ENCODE peak calls at places on chromosomes 4 and X, in ten cellular contexts. One of them, this sample, is unnamed.

GRCh38 chrX:130974323-130974722 is 71.3 kb upstream of the ENOX2 start:
- DNase-seq in epithelial cell of esophagus: peak
- DNase-seq in endothelial cell: no peak
- DNase-seq in endothelial cell of umbilical vein: no peak
- DNase-seq in WTC11: no peak
- DNase-seq in GM13977: no peak
- DNase-seq in AG09309: no peak
- DNase-seq in astrocyte of the cerebellum: peak
- DNase-seq in fibroblast of pulmonary artery: no peak
- DNase-seq in mesothelial cell of epicardium: no peak
- DNase-seq in this sample: no peak

GRCh38 chr4:15702941-15703403 is at the start of gene BST1:
- DNase-seq in AG09309: no peak
- DNase-seq in endothelial cell: peak
- DNase-seq in endothelial cell of umbilical vein: peak
- DNase-seq in astrocyte of the cerebellum: no peak
- DNase-seq in GM13977: peak
- DNase-seq in fibroblast of pulmonary artery: peak
- DNase-seq in WTC11: peak
- DNase-seq in mesothelial cell of epicardium: no peak
- DNase-seq in epithelial cell of esophagus: peak
- DNase-seq in this sample: no peak

GRCh38 chr4:77473509-77473908 is 132.1 kb upstream of the CXCL13 start:
- DNase-seq in WTC11: peak
- DNase-seq in endothelial cell: peak
- DNase-seq in endothelial cell of umbilical vein: peak
- DNase-seq in epithelial cell of esophagus: peak
- DNase-seq in AG09309: no peak
- DNase-seq in astrocyte of the cerebellum: no peak
- DNase-seq in mesothelial cell of epicardium: no peak
- DNase-seq in fibroblast of pulmonary artery: peak
- DNase-seq in GM13977: peak
- DNase-seq in this sample: peak

GRCh38 chr4:153577053-153577452 is 107.0 kb upstream of the TLR2 start:
- DNase-seq in epithelial cell of esophagus: no peak
- DNase-seq in astrocyte of the cerebellum: no peak
- DNase-seq in GM13977: no peak
- DNase-seq in fibroblast of pulmonary artery: no peak
- DNase-seq in WTC11: no peak
- DNase-seq in endothelial cell of umbilical vein: no peak
- DNase-seq in endothelial cell: no peak
- DNase-seq in AG09309: no peak
- DNase-seq in mesothelial cell of epicardium: no peak
- DNase-seq in this sample: no peak

GRCh38 chr4:110815950-110816349 is 193.1 kb upstream of the PITX2 start:
- DNase-seq in epithelial cell of esophagus: no peak
- DNase-seq in endothelial cell of umbilical vein: no peak
- DNase-seq in astrocyte of the cerebellum: no peak
- DNase-seq in AG09309: no peak
- DNase-seq in fibroblast of pulmonary artery: no peak
- DNase-seq in endothelial cell: no peak
- DNase-seq in GM13977: no peak
- DNase-seq in WTC11: no peak
- DNase-seq in mesothelial cell of epicardium: no peak
- DNase-seq in this sample: no peak

GRCh38 chr4:123600426-123600825 is 203.8 kb downstream of the SPRY1 start:
- DNase-seq in epithelial cell of esophagus: no peak
- DNase-seq in astrocyte of the cerebellum: no peak
- DNase-seq in AG09309: no peak
- DNase-seq in endothelial cell of umbilical vein: no peak
- DNase-seq in WTC11: no peak
- DNase-seq in endothelial cell: no peak
- DNase-seq in mesothelial cell of epicardium: no peak
- DNase-seq in fibroblast of pulmonary artery: peak
- DNase-seq in GM13977: no peak
- DNase-seq in this sample: no peak

GRCh38 chr4:1080961-1081688 is 32.2 kb downstream of the RNF212 start:
- DNase-seq in endothelial cell of umbilical vein: no peak
- DNase-seq in astrocyte of the cerebellum: no peak
- DNase-seq in endothelial cell: no peak
- DNase-seq in epithelial cell of esophagus: peak
- DNase-seq in mesothelial cell of epicardium: no peak
- DNase-seq in WTC11: no peak
- DNase-seq in AG09309: no peak
- DNase-seq in fibroblast of pulmonary artery: peak
- DNase-seq in GM13977: no peak
- DNase-seq in this sample: peak

GRCh38 chr4:53917719-53918118 is 146.7 kb downstream of the CHIC2 start:
- DNase-seq in mesothelial cell of epicardium: no peak
- DNase-seq in endothelial cell of umbilical vein: peak
- DNase-seq in endothelial cell: no peak
- DNase-seq in AG09309: no peak
- DNase-seq in GM13977: no peak
- DNase-seq in fibroblast of pulmonary artery: no peak
- DNase-seq in epithelial cell of esophagus: peak
- DNase-seq in WTC11: no peak
- DNase-seq in astrocyte of the cerebellum: no peak
- DNase-seq in this sample: peak

GRCh38 chr4:73850261-73850970 is 2.7 kb upstream of the PF4V1 start:
- DNase-seq in endothelial cell of umbilical vein: no peak
- DNase-seq in astrocyte of the cerebellum: no peak
- DNase-seq in GM13977: no peak
- DNase-seq in endothelial cell: no peak
- DNase-seq in WTC11: no peak
- DNase-seq in epithelial cell of esophagus: peak
- DNase-seq in AG09309: no peak
- DNase-seq in fibroblast of pulmonary artery: no peak
- DNase-seq in mesothelial cell of epicardium: no peak
- DNase-seq in this sample: no peak

GRCh38 chrX:137916090-137916746 is 350.3 kb downstream of the ZIC3 start:
- DNase-seq in WTC11: peak
- DNase-seq in endothelial cell of umbilical vein: no peak
- DNase-seq in GM13977: no peak
- DNase-seq in mesothelial cell of epicardium: no peak
- DNase-seq in AG09309: no peak
- DNase-seq in fibroblast of pulmonary artery: no peak
- DNase-seq in astrocyte of the cerebellum: no peak
- DNase-seq in endothelial cell: no peak
- DNase-seq in epithelial cell of esophagus: no peak
- DNase-seq in this sample: peak

GRCh38 chr4:61374612-61374920 is 174.4 kb downstream of the ADGRL3 start:
- DNase-seq in epithelial cell of esophagus: no peak
- DNase-seq in fibroblast of pulmonary artery: peak
- DNase-seq in mesothelial cell of epicardium: no peak
- DNase-seq in endothelial cell of umbilical vein: no peak
- DNase-seq in AG09309: no peak
- DNase-seq in GM13977: no peak
- DNase-seq in endothelial cell: no peak
- DNase-seq in WTC11: no peak
- DNase-seq in astrocyte of the cerebellum: peak
- DNase-seq in this sample: no peak

GRCh38 chr4:7806080-7806630 is 133.5 kb downstream of the AFAP1 start:
- DNase-seq in epithelial cell of esophagus: no peak
- DNase-seq in endothelial cell: no peak
- DNase-seq in WTC11: peak
- DNase-seq in endothelial cell of umbilical vein: peak
- DNase-seq in astrocyte of the cerebellum: peak
- DNase-seq in GM13977: no peak
- DNase-seq in mesothelial cell of epicardium: no peak
- DNase-seq in AG09309: no peak
- DNase-seq in fibroblast of pulmonary artery: peak
- DNase-seq in this sample: no peak

GRCh38 chr4:89295415-89295927 is 12.1 kb downstream of the GPRIN3 start:
- DNase-seq in fibroblast of pulmonary artery: no peak
- DNase-seq in WTC11: no peak
- DNase-seq in AG09309: no peak
- DNase-seq in astrocyte of the cerebellum: no peak
- DNase-seq in endothelial cell: no peak
- DNase-seq in GM13977: no peak
- DNase-seq in endothelial cell of umbilical vein: no peak
- DNase-seq in epithelial cell of esophagus: no peak
- DNase-seq in mesothelial cell of epicardium: no peak
- DNase-seq in this sample: no peak

GRCh38 chr4:7985891-7986441 is 46.3 kb upstream of the AFAP1 start:
- DNase-seq in WTC11: no peak
- DNase-seq in astrocyte of the cerebellum: no peak
- DNase-seq in fibroblast of pulmonary artery: peak
- DNase-seq in AG09309: no peak
- DNase-seq in endothelial cell: peak
- DNase-seq in mesothelial cell of epicardium: no peak
- DNase-seq in epithelial cell of esophagus: no peak
- DNase-seq in endothelial cell of umbilical vein: peak
- DNase-seq in GM13977: no peak
- DNase-seq in this sample: no peak

DNA sequence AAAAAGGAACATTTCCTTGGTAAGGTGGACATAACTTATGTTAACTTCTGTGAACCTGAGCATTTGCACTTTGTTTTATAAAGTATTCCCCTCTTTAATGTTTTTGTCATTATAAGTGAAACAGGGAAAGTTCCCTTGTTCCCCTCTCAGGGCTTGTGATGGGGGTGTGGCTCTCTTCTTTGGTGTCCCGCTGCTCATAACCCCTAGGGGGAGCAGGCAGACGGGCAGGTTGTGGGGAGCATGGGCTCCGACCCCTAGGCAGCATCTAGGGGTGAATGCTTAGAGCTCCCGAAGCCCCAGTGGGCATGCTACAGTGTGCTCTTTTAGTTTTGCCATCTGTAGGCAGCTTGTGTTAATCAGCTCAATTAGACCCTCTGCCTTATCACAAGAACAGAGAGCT is 200.4 kb downstream of the DACH2 start:
- DNase-seq in endothelial cell: peak
- DNase-seq in endothelial cell of umbilical vein: no peak
- DNase-seq in epithelial cell of esophagus: no peak
- DNase-seq in AG09309: no peak
- DNase-seq in mesothelial cell of epicardium: no peak
- DNase-seq in WTC11: peak
- DNase-seq in GM13977: no peak
- DNase-seq in astrocyte of the cerebellum: no peak
- DNase-seq in fibroblast of pulmonary artery: no peak
- DNase-seq in this sample: peak
- TF ChIP-seq CTCF in endothelial cell: peak
- TF ChIP-seq CTCF in endothelial cell of umbilical vein: no peak
- TF ChIP-seq CTCF in epithelial cell of esophagus: no peak
- TF ChIP-seq CTCF in AG09309: no peak
- TF ChIP-seq CTCF in mesothelial cell of epicardium: no peak
- TF ChIP-seq CTCF in WTC11: peak
- TF ChIP-seq CTCF in GM13977: no peak
- TF ChIP-seq CTCF in astrocyte of the cerebellum: no peak
- TF ChIP-seq CTCF in fibroblast of pulmonary artery: no peak
- TF ChIP-seq CTCF in this sample: peak

GRCh38 chr4:87838207-87838606 is 5.4 kb downstream of the MEPE start:
- DNase-seq in fibroblast of pulmonary artery: peak
- DNase-seq in endothelial cell of umbilical vein: no peak
- DNase-seq in astrocyte of the cerebellum: no peak
- DNase-seq in AG09309: no peak
- DNase-seq in endothelial cell: no peak
- DNase-seq in mesothelial cell of epicardium: no peak
- DNase-seq in epithelial cell of esophagus: peak
- DNase-seq in GM13977: no peak
- DNase-seq in WTC11: peak
- DNase-seq in this sample: no peak
- TF ChIP-seq CTCF in fibroblast of pulmonary artery: peak
- TF ChIP-seq CTCF in endothelial cell of umbilical vein: no peak
- TF ChIP-seq CTCF in astrocyte of the cerebellum: peak
- TF ChIP-seq CTCF in AG09309: peak
- TF ChIP-seq CTCF in endothelial cell: peak
- TF ChIP-seq CTCF in mesothelial cell of epicardium: no peak
- TF ChIP-seq CTCF in epithelial cell of esophagus: peak
- TF ChIP-seq CTCF in GM13977: no peak
- TF ChIP-seq CTCF in WTC11: no peak
- TF ChIP-seq CTCF in this sample: no peak

DNA sequence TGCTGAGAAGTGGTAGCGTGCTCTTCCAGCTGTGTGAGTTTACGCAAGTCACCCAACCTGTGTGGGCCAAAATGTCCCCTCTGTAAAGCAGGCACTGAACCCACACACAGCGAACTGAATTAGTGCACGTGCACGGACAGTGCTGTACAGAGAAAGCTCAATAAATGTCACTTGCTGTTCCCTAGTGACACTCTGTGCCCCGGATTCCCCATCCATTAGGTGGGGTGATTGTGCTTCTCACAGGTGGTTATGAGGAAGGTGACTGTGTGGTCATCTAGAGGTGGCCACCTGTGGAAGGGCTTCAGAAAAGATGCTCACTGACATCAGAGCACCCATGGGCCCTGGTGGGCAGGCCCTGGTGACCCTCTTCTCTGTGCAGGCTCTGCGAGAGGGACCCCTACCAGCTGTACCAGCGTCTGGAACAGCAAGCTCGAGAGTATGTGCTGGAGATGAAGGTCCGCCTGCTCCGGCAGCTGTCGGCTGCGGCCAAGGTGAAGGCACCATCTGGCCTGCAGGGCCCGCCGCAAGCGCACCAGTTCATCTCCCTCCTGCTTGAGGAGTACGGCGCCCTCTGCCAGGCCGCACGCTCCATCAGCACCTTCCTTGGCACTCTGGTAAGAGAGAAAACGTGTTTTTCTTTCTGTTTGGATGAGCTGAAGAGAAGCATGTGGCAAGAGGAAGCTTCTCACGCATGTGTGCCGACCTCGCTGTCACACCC is 94.3 kb downstream of the FAM193A start:
- DNase-seq in AG09309: no peak
- DNase-seq in endothelial cell of umbilical vein: no peak
- DNase-seq in mesothelial cell of epicardium: no peak
- DNase-seq in GM13977: no peak
- DNase-seq in WTC11: peak
- DNase-seq in epithelial cell of esophagus: no peak
- DNase-seq in endothelial cell: no peak
- DNase-seq in fibroblast of pulmonary artery: no peak
- DNase-seq in astrocyte of the cerebellum: no peak
- DNase-seq in this sample: no peak
- TF ChIP-seq CTCF in AG09309: no peak
- TF ChIP-seq CTCF in endothelial cell of umbilical vein: no peak
- TF ChIP-seq CTCF in mesothelial cell of epicardium: no peak
- TF ChIP-seq CTCF in GM13977: no peak
- TF ChIP-seq CTCF in WTC11: no peak
- TF ChIP-seq CTCF in epithelial cell of esophagus: no peak
- TF ChIP-seq CTCF in endothelial cell: no peak
- TF ChIP-seq CTCF in fibroblast of pulmonary artery: no peak
- TF ChIP-seq CTCF in astrocyte of the cerebellum: no peak
- TF ChIP-seq CTCF in this sample: no peak

DNA sequence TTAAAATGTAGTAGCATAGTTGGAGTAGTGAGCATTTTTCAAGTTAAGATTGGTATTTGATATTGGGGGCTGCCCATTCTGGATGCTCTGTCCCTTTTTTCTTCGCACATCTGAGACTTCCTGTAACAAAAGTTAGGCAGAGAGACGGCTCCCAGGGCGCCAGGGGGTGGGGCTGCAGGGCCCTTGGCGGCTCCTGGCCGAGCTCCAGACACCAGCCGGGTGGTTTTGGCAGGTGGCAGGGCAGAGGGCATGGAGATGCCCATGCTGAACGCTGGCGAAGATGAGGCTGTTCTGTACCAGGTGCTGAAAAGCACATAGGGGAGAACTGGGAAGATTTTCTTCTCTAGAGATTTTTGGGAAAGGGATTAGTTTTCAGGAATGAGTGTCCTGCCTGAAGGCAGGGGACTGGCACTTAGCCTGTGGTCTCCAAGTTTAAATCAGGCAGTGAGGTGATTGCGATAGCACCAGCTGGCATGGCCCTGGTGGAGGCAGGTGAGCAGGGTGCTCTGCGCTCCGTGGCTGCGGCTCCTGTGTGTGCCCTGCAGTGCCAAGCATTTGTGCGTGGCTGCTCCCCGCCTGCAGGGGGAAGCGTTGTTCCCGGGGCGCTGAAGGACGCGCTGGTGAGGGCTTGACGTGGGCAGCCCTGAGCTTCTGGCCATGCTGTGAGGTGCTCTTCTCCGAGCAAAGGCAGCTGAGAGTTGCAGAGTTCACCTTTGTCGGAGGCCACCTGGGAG is 23.6 kb upstream of the HGFAC start:
- DNase-seq in endothelial cell of umbilical vein: no peak
- DNase-seq in AG09309: no peak
- DNase-seq in mesothelial cell of epicardium: no peak
- DNase-seq in epithelial cell of esophagus: peak
- DNase-seq in fibroblast of pulmonary artery: no peak
- DNase-seq in WTC11: peak
- DNase-seq in GM13977: no peak
- DNase-seq in astrocyte of the cerebellum: no peak
- DNase-seq in endothelial cell: no peak
- DNase-seq in this sample: no peak
- TF ChIP-seq CTCF in endothelial cell of umbilical vein: peak
- TF ChIP-seq CTCF in AG09309: peak
- TF ChIP-seq CTCF in mesothelial cell of epicardium: no peak
- TF ChIP-seq CTCF in epithelial cell of esophagus: peak
- TF ChIP-seq CTCF in fibroblast of pulmonary artery: no peak
- TF ChIP-seq CTCF in WTC11: peak
- TF ChIP-seq CTCF in GM13977: peak
- TF ChIP-seq CTCF in astrocyte of the cerebellum: peak
- TF ChIP-seq CTCF in endothelial cell: no peak
- TF ChIP-seq CTCF in this sample: no peak